ENCODE peak calls at places on chromosomes 7 and 10, in nine cellular contexts. One of them, this sample, is unnamed.

GRCh38 chr7:37826825-37827224 is 21.6 kb upstream of the NME8 start:
- DNase-seq in mammary epithelial cell: no peak
- DNase-seq in colonic mucosa: no peak
- DNase-seq in suprapubic skin: no peak
- DNase-seq in astrocyte of the spinal cord: no peak
- DNase-seq in cardiac muscle cell: no peak
- DNase-seq in foreskin fibroblast: no peak
- DNase-seq in lower leg skin: no peak
- DNase-seq in kidney epithelial cell: no peak
- DNase-seq in this sample: no peak

GRCh38 chr7:101542527-101543241 is 86.4 kb downstream of the MYL10 start:
- DNase-seq in mammary epithelial cell: peak
- DNase-seq in colonic mucosa: peak
- DNase-seq in suprapubic skin: no peak
- DNase-seq in astrocyte of the spinal cord: peak
- DNase-seq in cardiac muscle cell: peak
- DNase-seq in foreskin fibroblast: no peak
- DNase-seq in lower leg skin: peak
- DNase-seq in kidney epithelial cell: no peak
- DNase-seq in this sample: peak

GRCh38 chr10:114647545-114648138 is 10.4 kb downstream of the ABLIM1 start:
- DNase-seq in mammary epithelial cell: no peak
- DNase-seq in colonic mucosa: no peak
- DNase-seq in suprapubic skin: no peak
- DNase-seq in astrocyte of the spinal cord: no peak
- DNase-seq in cardiac muscle cell: peak
- DNase-seq in foreskin fibroblast: no peak
- DNase-seq in lower leg skin: no peak
- DNase-seq in kidney epithelial cell: no peak
- DNase-seq in this sample: peak

GRCh38 chr7:150939052-150939810 is 38.9 kb downstream of the KCNH2 start:
- DNase-seq in mammary epithelial cell: no peak
- DNase-seq in colonic mucosa: no peak
- DNase-seq in suprapubic skin: peak
- DNase-seq in astrocyte of the spinal cord: no peak
- DNase-seq in cardiac muscle cell: no peak
- DNase-seq in foreskin fibroblast: no peak
- DNase-seq in lower leg skin: peak
- DNase-seq in kidney epithelial cell: no peak
- DNase-seq in this sample: no peak

GRCh38 chr7:86932038-86932512 is 127.4 kb downstream of the ELAPOR2 start:
- DNase-seq in mammary epithelial cell: peak
- DNase-seq in colonic mucosa: no peak
- DNase-seq in suprapubic skin: no peak
- DNase-seq in astrocyte of the spinal cord: peak
- DNase-seq in cardiac muscle cell: peak
- DNase-seq in foreskin fibroblast: peak
- DNase-seq in lower leg skin: no peak
- DNase-seq in kidney epithelial cell: no peak
- DNase-seq in this sample: peak

GRCh38 chr7:94374721-94375120 is 20.0 kb upstream of the COL1A2 start:
- DNase-seq in mammary epithelial cell: no peak
- DNase-seq in colonic mucosa: no peak
- DNase-seq in suprapubic skin: no peak
- DNase-seq in astrocyte of the spinal cord: peak
- DNase-seq in cardiac muscle cell: peak
- DNase-seq in foreskin fibroblast: no peak
- DNase-seq in lower leg skin: no peak
- DNase-seq in kidney epithelial cell: no peak
- DNase-seq in this sample: peak

GRCh38 chr7:66837007-66837406 is 84.0 kb upstream of the TMEM248 start:
- DNase-seq in mammary epithelial cell: peak
- DNase-seq in colonic mucosa: peak
- DNase-seq in suprapubic skin: no peak
- DNase-seq in astrocyte of the spinal cord: peak
- DNase-seq in cardiac muscle cell: peak
- DNase-seq in foreskin fibroblast: peak
- DNase-seq in lower leg skin: no peak
- DNase-seq in kidney epithelial cell: no peak
- DNase-seq in this sample: peak

GRCh38 chr10:80167471-80167870 is 34.9 kb downstream of the PLAC9 start:
- DNase-seq in mammary epithelial cell: no peak
- DNase-seq in colonic mucosa: no peak
- DNase-seq in suprapubic skin: no peak
- DNase-seq in astrocyte of the spinal cord: no peak
- DNase-seq in cardiac muscle cell: no peak
- DNase-seq in foreskin fibroblast: no peak
- DNase-seq in lower leg skin: no peak
- DNase-seq in kidney epithelial cell: no peak
- DNase-seq in this sample: no peak

GRCh38 chr7:158802535-158803199 is 26.6 kb downstream of the ESYT2 start:
- DNase-seq in mammary epithelial cell: peak
- DNase-seq in colonic mucosa: no peak
- DNase-seq in suprapubic skin: no peak
- DNase-seq in astrocyte of the spinal cord: peak
- DNase-seq in cardiac muscle cell: peak
- DNase-seq in foreskin fibroblast: peak
- DNase-seq in lower leg skin: no peak
- DNase-seq in kidney epithelial cell: peak
- DNase-seq in this sample: peak

GRCh38 chr10:86652361-86653202 is 1.8 kb upstream of the OPN4 start:
- DNase-seq in mammary epithelial cell: no peak
- DNase-seq in colonic mucosa: no peak
- DNase-seq in suprapubic skin: peak
- DNase-seq in astrocyte of the spinal cord: peak
- DNase-seq in cardiac muscle cell: peak
- DNase-seq in foreskin fibroblast: no peak
- DNase-seq in lower leg skin: peak
- DNase-seq in kidney epithelial cell: no peak
- DNase-seq in this sample: no peak

GRCh38 chr10:116304923-116305322 is 19.3 kb upstream of the CCDC172 start:
- DNase-seq in mammary epithelial cell: no peak
- DNase-seq in colonic mucosa: no peak
- DNase-seq in suprapubic skin: no peak
- DNase-seq in astrocyte of the spinal cord: no peak
- DNase-seq in cardiac muscle cell: no peak
- DNase-seq in foreskin fibroblast: no peak
- DNase-seq in lower leg skin: no peak
- DNase-seq in kidney epithelial cell: no peak
- DNase-seq in this sample: no peak

GRCh38 chr10:132696728-132697567 is 89.0 kb downstream of the NKX6-2 start:
- DNase-seq in mammary epithelial cell: no peak
- DNase-seq in colonic mucosa: no peak
- DNase-seq in suprapubic skin: peak
- DNase-seq in astrocyte of the spinal cord: no peak
- DNase-seq in cardiac muscle cell: no peak
- DNase-seq in foreskin fibroblast: no peak
- DNase-seq in lower leg skin: peak
- DNase-seq in kidney epithelial cell: no peak
- DNase-seq in this sample: no peak

GRCh38 chr10:7718685-7719084 is 15.6 kb downstream of the ITIH2 start:
- DNase-seq in mammary epithelial cell: no peak
- DNase-seq in colonic mucosa: no peak
- DNase-seq in suprapubic skin: no peak
- DNase-seq in astrocyte of the spinal cord: no peak
- DNase-seq in cardiac muscle cell: no peak
- DNase-seq in foreskin fibroblast: no peak
- DNase-seq in lower leg skin: no peak
- DNase-seq in kidney epithelial cell: no peak
- DNase-seq in this sample: no peak

GRCh38 chr7:132049462-132050304 is 493.3 kb upstream of the PODXL start:
- DNase-seq in mammary epithelial cell: no peak
- DNase-seq in colonic mucosa: peak
- DNase-seq in suprapubic skin: no peak
- DNase-seq in astrocyte of the spinal cord: peak
- DNase-seq in cardiac muscle cell: peak
- DNase-seq in foreskin fibroblast: no peak
- DNase-seq in lower leg skin: no peak
- DNase-seq in kidney epithelial cell: no peak
- DNase-seq in this sample: peak

GRCh38 chr10:73812662-73813061 is 1.3 kb upstream of the NDST2 start:
- DNase-seq in mammary epithelial cell: no peak
- DNase-seq in colonic mucosa: no peak
- DNase-seq in suprapubic skin: no peak
- DNase-seq in astrocyte of the spinal cord: no peak
- DNase-seq in cardiac muscle cell: no peak
- DNase-seq in foreskin fibroblast: no peak
- DNase-seq in lower leg skin: no peak
- DNase-seq in kidney epithelial cell: no peak
- DNase-seq in this sample: no peak

GRCh38 chr7:150737265-150738055 is at the start of gene GIMAP5:
- DNase-seq in mammary epithelial cell: no peak
- DNase-seq in colonic mucosa: no peak
- DNase-seq in suprapubic skin: no peak
- DNase-seq in astrocyte of the spinal cord: no peak
- DNase-seq in cardiac muscle cell: no peak
- DNase-seq in foreskin fibroblast: no peak
- DNase-seq in lower leg skin: no peak
- DNase-seq in kidney epithelial cell: no peak
- DNase-seq in this sample: no peak

GRCh38 chr7:46557295-46557711 is 636.2 kb upstream of the IGFBP3 start:
- DNase-seq in mammary epithelial cell: no peak
- DNase-seq in colonic mucosa: peak
- DNase-seq in suprapubic skin: no peak
- DNase-seq in astrocyte of the spinal cord: no peak
- DNase-seq in cardiac muscle cell: peak
- DNase-seq in foreskin fibroblast: no peak
- DNase-seq in lower leg skin: no peak
- DNase-seq in kidney epithelial cell: peak
- DNase-seq in this sample: no peak

GRCh38 chr7:130804156-130804708 is 70.2 kb upstream of the KLF14 start:
- DNase-seq in mammary epithelial cell: no peak
- DNase-seq in colonic mucosa: no peak
- DNase-seq in suprapubic skin: no peak
- DNase-seq in astrocyte of the spinal cord: no peak
- DNase-seq in cardiac muscle cell: no peak
- DNase-seq in foreskin fibroblast: no peak
- DNase-seq in lower leg skin: no peak
- DNase-seq in kidney epithelial cell: no peak
- DNase-seq in this sample: no peak

GRCh38 chr7:36863901-36864701 is 139.8 kb upstream of the AOAH start:
- DNase-seq in mammary epithelial cell: no peak
- DNase-seq in colonic mucosa: no peak
- DNase-seq in suprapubic skin: no peak
- DNase-seq in astrocyte of the spinal cord: no peak
- DNase-seq in cardiac muscle cell: peak
- DNase-seq in foreskin fibroblast: no peak
- DNase-seq in lower leg skin: no peak
- DNase-seq in kidney epithelial cell: no peak
- DNase-seq in this sample: no peak

GRCh38 chr10:19164461-19164860 is 115.9 kb downstream of the MALRD1 start:
- DNase-seq in mammary epithelial cell: peak
- DNase-seq in colonic mucosa: no peak
- DNase-seq in suprapubic skin: no peak
- DNase-seq in astrocyte of the spinal cord: no peak
- DNase-seq in cardiac muscle cell: no peak
- DNase-seq in foreskin fibroblast: no peak
- DNase-seq in lower leg skin: no peak
- DNase-seq in kidney epithelial cell: no peak
- DNase-seq in this sample: no peak

GRCh38 chr10:19169684-19170083 is 121.1 kb downstream of the MALRD1 start:
- DNase-seq in mammary epithelial cell: no peak
- DNase-seq in colonic mucosa: no peak
- DNase-seq in suprapubic skin: no peak
- DNase-seq in astrocyte of the spinal cord: peak
- DNase-seq in cardiac muscle cell: no peak
- DNase-seq in foreskin fibroblast: no peak
- DNase-seq in lower leg skin: no peak
- DNase-seq in kidney epithelial cell: peak
- DNase-seq in this sample: no peak

GRCh38 chr10:19168584-19168983 is 120.0 kb downstream of the MALRD1 start:
- DNase-seq in mammary epithelial cell: no peak
- DNase-seq in colonic mucosa: no peak
- DNase-seq in suprapubic skin: no peak
- DNase-seq in astrocyte of the spinal cord: no peak
- DNase-seq in cardiac muscle cell: no peak
- DNase-seq in foreskin fibroblast: no peak
- DNase-seq in lower leg skin: no peak
- DNase-seq in kidney epithelial cell: no peak
- DNase-seq in this sample: no peak
- TF ChIP-seq CTCF in mammary epithelial cell: no peak
- TF ChIP-seq CTCF in colonic mucosa: no peak
- TF ChIP-seq CTCF in suprapubic skin: no peak
- TF ChIP-seq CTCF in astrocyte of the spinal cord: peak
- TF ChIP-seq CTCF in cardiac muscle cell: no peak
- TF ChIP-seq CTCF in foreskin fibroblast: no peak
- TF ChIP-seq CTCF in lower leg skin: no peak
- TF ChIP-seq CTCF in kidney epithelial cell: peak
- TF ChIP-seq CTCF in this sample: no peak

DNA sequence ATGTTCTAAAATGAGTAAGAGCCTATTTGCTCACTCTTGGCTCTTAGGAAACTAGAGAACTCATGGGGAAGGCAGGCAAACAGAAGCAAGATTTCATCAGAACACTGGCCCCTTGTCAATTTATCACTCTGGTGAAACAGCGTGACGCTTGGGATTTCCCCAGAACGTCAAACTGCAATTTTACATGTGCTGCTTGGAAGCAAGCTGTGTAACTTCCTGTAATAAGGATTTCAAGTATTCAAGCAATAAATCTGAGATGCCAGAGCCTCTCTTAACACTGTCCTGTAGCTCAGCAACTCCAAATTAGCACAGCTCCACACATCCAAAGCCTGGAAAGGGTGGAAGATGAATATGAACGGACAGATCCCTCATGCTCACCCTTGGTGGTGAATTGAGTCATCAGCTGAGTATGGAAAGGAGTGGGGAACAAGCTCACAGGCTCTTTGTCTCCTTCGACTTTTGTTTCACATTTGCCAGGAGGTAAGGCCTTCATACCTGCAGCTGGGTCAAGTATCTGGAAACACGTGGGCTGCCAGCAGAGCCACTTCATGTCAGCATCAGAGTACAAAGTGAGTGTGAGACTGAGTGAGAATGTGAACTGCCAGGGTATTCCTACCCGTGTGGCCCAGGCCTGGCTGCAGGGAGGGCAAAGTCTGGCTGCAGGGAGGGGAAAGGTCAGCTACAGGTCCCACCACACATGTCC is 140.4 kb upstream of the NAMPT start:
- DNase-seq in mammary epithelial cell: peak
- DNase-seq in colonic mucosa: peak
- DNase-seq in suprapubic skin: peak
- DNase-seq in astrocyte of the spinal cord: peak
- DNase-seq in cardiac muscle cell: peak
- DNase-seq in foreskin fibroblast: peak
- DNase-seq in lower leg skin: peak
- DNase-seq in kidney epithelial cell: peak
- DNase-seq in this sample: peak
- H3K4me3 ChIP-seq in mammary epithelial cell: no peak
- H3K4me3 ChIP-seq in colonic mucosa: no peak
- H3K4me3 ChIP-seq in suprapubic skin: no peak
- H3K4me3 ChIP-seq in astrocyte of the spinal cord: no peak
- H3K4me3 ChIP-seq in cardiac muscle cell: no peak
- H3K4me3 ChIP-seq in foreskin fibroblast: no peak
- H3K4me3 ChIP-seq in lower leg skin: no peak
- H3K4me3 ChIP-seq in kidney epithelial cell: no peak
- H3K4me3 ChIP-seq in this sample: no peak

GRCh38 chr10:32893431-32893830 is 64.6 kb downstream of the ITGB1 start:
- DNase-seq in mammary epithelial cell: no peak
- DNase-seq in colonic mucosa: no peak
- DNase-seq in suprapubic skin: no peak
- DNase-seq in astrocyte of the spinal cord: no peak
- DNase-seq in cardiac muscle cell: no peak
- DNase-seq in foreskin fibroblast: no peak
- DNase-seq in lower leg skin: no peak
- DNase-seq in kidney epithelial cell: no peak
- DNase-seq in this sample: peak
- TF ChIP-seq CTCF in mammary epithelial cell: peak
- TF ChIP-seq CTCF in colonic mucosa: no peak
- TF ChIP-seq CTCF in suprapubic skin: no peak
- TF ChIP-seq CTCF in astrocyte of the spinal cord: peak
- TF ChIP-seq CTCF in cardiac muscle cell: no peak
- TF ChIP-seq CTCF in foreskin fibroblast: no peak
- TF ChIP-seq CTCF in lower leg skin: no peak
- TF ChIP-seq CTCF in kidney epithelial cell: peak
- TF ChIP-seq CTCF in this sample: no peak

GRCh38 chr7:157564518-157565177 is 227.8 kb downstream of the DNAJB6 start:
- DNase-seq in mammary epithelial cell: no peak
- DNase-seq in colonic mucosa: no peak
- DNase-seq in suprapubic skin: no peak
- DNase-seq in astrocyte of the spinal cord: peak
- DNase-seq in cardiac muscle cell: peak
- DNase-seq in foreskin fibroblast: no peak
- DNase-seq in lower leg skin: no peak
- DNase-seq in kidney epithelial cell: no peak
- DNase-seq in this sample: peak
- H3K4me3 ChIP-seq in mammary epithelial cell: no peak
- H3K4me3 ChIP-seq in colonic mucosa: no peak
- H3K4me3 ChIP-seq in suprapubic skin: no peak
- H3K4me3 ChIP-seq in astrocyte of the spinal cord: no peak
- H3K4me3 ChIP-seq in cardiac muscle cell: no peak
- H3K4me3 ChIP-seq in foreskin fibroblast: no peak
- H3K4me3 ChIP-seq in lower leg skin: no peak
- H3K4me3 ChIP-seq in kidney epithelial cell: no peak
- H3K4me3 ChIP-seq in this sample: no peak